ENCODE peak calls at places on chromosomes 7 and 10, in four cellular contexts. One of them, this sample, is unnamed. For H3K4me1, the result is how much of the 10 kb centered on the place peaks cover.

GRCh38 chr10:16848562-16849154 is 31.4 kb upstream of the RSU1 start:
- DNase-seq in IMR-90: no peak
- DNase-seq in lower lobe of right lung: no peak
- DNase-seq in body of pancreas: no peak
- DNase-seq in this sample: no peak

GRCh38 chr7:17405786-17406185 is 107.3 kb downstream of the AHR start:
- DNase-seq in lower lobe of right lung: no peak
- DNase-seq in body of pancreas: no peak
- DNase-seq in IMR-90: peak
- DNase-seq in this sample: no peak

GRCh38 chr10:58414270-58415041 is 29.2 kb downstream of the TFAM start:
- DNase-seq in lower lobe of right lung: no peak
- DNase-seq in body of pancreas: peak
- DNase-seq in IMR-90: peak
- DNase-seq in this sample: no peak

GRCh38 chr10:69898524-69898923 is 96.8 kb downstream of the COL13A1 start:
- DNase-seq in lower lobe of right lung: no peak
- DNase-seq in body of pancreas: no peak
- DNase-seq in IMR-90: no peak
- DNase-seq in this sample: peak

GRCh38 chr7:143892527-143893300 is 9.3 kb downstream of the TCAF1 start:
- DNase-seq in body of pancreas: no peak
- DNase-seq in lower lobe of right lung: no peak
- DNase-seq in IMR-90: peak
- DNase-seq in this sample: no peak

GRCh38 chr10:33139191-33139646 is 181.2 kb upstream of the ITGB1 start:
- DNase-seq in lower lobe of right lung: no peak
- DNase-seq in body of pancreas: no peak
- DNase-seq in IMR-90: no peak
- DNase-seq in this sample: peak

GRCh38 chr7:3918576-3918975 is 617.5 kb downstream of the SDK1 start:
- DNase-seq in lower lobe of right lung: no peak
- DNase-seq in IMR-90: no peak
- DNase-seq in body of pancreas: no peak
- DNase-seq in this sample: no peak

GRCh38 chr10:78415111-78415510 is 381.4 kb downstream of the RPS24 start:
- DNase-seq in body of pancreas: no peak
- DNase-seq in IMR-90: no peak
- DNase-seq in lower lobe of right lung: no peak
- DNase-seq in this sample: no peak

GRCh38 chr7:138233189-138233588 is 156.9 kb downstream of the AKR1D1 start:
- DNase-seq in body of pancreas: no peak
- DNase-seq in lower lobe of right lung: no peak
- DNase-seq in IMR-90: no peak
- DNase-seq in this sample: no peak

GRCh38 chr7:98555403-98555802 is 61.7 kb upstream of the NPTX2 start:
- DNase-seq in body of pancreas: no peak
- DNase-seq in IMR-90: no peak
- DNase-seq in lower lobe of right lung: no peak
- DNase-seq in this sample: peak

GRCh38 chr10:119575506-119575905 is 21.3 kb downstream of the TIAL1 start:
- DNase-seq in body of pancreas: no peak
- DNase-seq in IMR-90: peak
- DNase-seq in lower lobe of right lung: no peak
- DNase-seq in this sample: no peak

GRCh38 chr7:90474284-90475210 is 5.1 kb downstream of the PTTG1IP2 start:
- DNase-seq in IMR-90: peak
- DNase-seq in lower lobe of right lung: no peak
- DNase-seq in body of pancreas: no peak
- DNase-seq in this sample: no peak

GRCh38 chr10:103641326-103641725 is 147.8 kb downstream of the NEURL1 start:
- DNase-seq in IMR-90: no peak
- DNase-seq in lower lobe of right lung: no peak
- DNase-seq in body of pancreas: no peak
- DNase-seq in this sample: no peak

GRCh38 chr7:23226841-23227450 is 19.6 kb upstream of the GPNMB start:
- DNase-seq in IMR-90: no peak
- DNase-seq in lower lobe of right lung: no peak
- DNase-seq in body of pancreas: no peak
- DNase-seq in this sample: no peak

GRCh38 chr10:96395931-96396877 is 37.4 kb upstream of the OPALIN start:
- DNase-seq in body of pancreas: peak
- DNase-seq in lower lobe of right lung: peak
- DNase-seq in IMR-90: peak
- DNase-seq in this sample: peak

GRCh38 chr7:142303650-142304049 is 45.8 kb upstream of the PRSS58 start:
- DNase-seq in lower lobe of right lung: no peak
- DNase-seq in IMR-90: no peak
- DNase-seq in body of pancreas: peak
- DNase-seq in this sample: no peak

GRCh38 chr10:75939541-75939940 is 508.1 kb downstream of the LRMDA start:
- DNase-seq in body of pancreas: no peak
- DNase-seq in lower lobe of right lung: no peak
- DNase-seq in IMR-90: no peak
- DNase-seq in this sample: no peak

GRCh38 chr10:2387672-2388071 is 650.3 kb upstream of the ADARB2 start:
- DNase-seq in lower lobe of right lung: no peak
- DNase-seq in IMR-90: no peak
- DNase-seq in body of pancreas: no peak
- DNase-seq in this sample: no peak

GRCh38 chr7:98230746-98231471 is 19.7 kb downstream of the BHLHA15 start:
- DNase-seq in lower lobe of right lung: no peak
- DNase-seq in IMR-90: no peak
- DNase-seq in body of pancreas: no peak
- DNase-seq in this sample: no peak

GRCh38 chr10:131636841-131637724 is 263.7 kb upstream of the PPP2R2D start:
- DNase-seq in body of pancreas: no peak
- DNase-seq in lower lobe of right lung: no peak
- DNase-seq in IMR-90: no peak
- DNase-seq in this sample: no peak

GRCh38 chr10:43610636-43611035 is 4.4 kb downstream of the ZNF485 start:
- DNase-seq in lower lobe of right lung: no peak
- DNase-seq in IMR-90: peak
- DNase-seq in body of pancreas: no peak
- DNase-seq in this sample: no peak

GRCh38 chr7:100949227-100949930 is at the start of gene MUC3A:
- DNase-seq in body of pancreas: no peak
- DNase-seq in IMR-90: no peak
- DNase-seq in lower lobe of right lung: no peak
- DNase-seq in this sample: peak

GRCh38 chr10:133528296-133528844 is 1.2 kb downstream of the CYP2E1 start:
- DNase-seq in body of pancreas: no peak
- DNase-seq in lower lobe of right lung: no peak
- DNase-seq in IMR-90: peak
- DNase-seq in this sample: no peak

GRCh38 chr7:50342616-50343114 is 38.1 kb downstream of the IKZF1 start:
- DNase-seq in body of pancreas: peak
- DNase-seq in IMR-90: no peak
- DNase-seq in lower lobe of right lung: peak
- DNase-seq in this sample: peak

GRCh38 chr10:100827819-100828743 is 82.7 kb downstream of the PAX2 start:
- DNase-seq in body of pancreas: peak
- DNase-seq in lower lobe of right lung: no peak
- DNase-seq in IMR-90: no peak
- DNase-seq in this sample: peak

GRCh38 chr10:26555719-26556368 is 117.7 kb downstream of the APBB1IP start:
- DNase-seq in body of pancreas: peak
- DNase-seq in lower lobe of right lung: peak
- DNase-seq in IMR-90: no peak
- DNase-seq in this sample: no peak

GRCh38 chr7:155382802-155383171 is 75.1 kb upstream of the EN2 start:
- DNase-seq in body of pancreas: no peak
- DNase-seq in lower lobe of right lung: no peak
- DNase-seq in IMR-90: no peak
- DNase-seq in this sample: no peak

GRCh38 chr7:94237417-94237816 is 157.3 kb upstream of the COL1A2 start:
- DNase-seq in lower lobe of right lung: no peak
- DNase-seq in IMR-90: no peak
- DNase-seq in body of pancreas: no peak
- DNase-seq in this sample: no peak

GRCh38 chr7:88204525-88205103 is 15.2 kb downstream of the SRI start:
- DNase-seq in lower lobe of right lung: no peak
- DNase-seq in IMR-90: no peak
- DNase-seq in body of pancreas: no peak
- DNase-seq in this sample: no peak

GRCh38 chr10:78298835-78299234 is 265.2 kb downstream of the RPS24 start:
- DNase-seq in body of pancreas: no peak
- DNase-seq in IMR-90: no peak
- DNase-seq in lower lobe of right lung: no peak
- DNase-seq in this sample: no peak

GRCh38 chr7:44884553-44885393 is 557 bp downstream of the PURB start:
- DNase-seq in lower lobe of right lung: peak
- DNase-seq in IMR-90: peak
- DNase-seq in body of pancreas: peak
- DNase-seq in this sample: peak

GRCh38 chr10:35433851-35434426 is 97.6 kb downstream of the CCNY start:
- DNase-seq in lower lobe of right lung: no peak
- DNase-seq in body of pancreas: no peak
- DNase-seq in IMR-90: peak
- DNase-seq in this sample: no peak

GRCh38 chr7:42931447-42931833 is 534 bp downstream of the PSMA2 start:
- DNase-seq in IMR-90: peak
- DNase-seq in lower lobe of right lung: no peak
- DNase-seq in body of pancreas: no peak
- DNase-seq in this sample: no peak

GRCh38 chr7:30264052-30264451 is 20.3 kb upstream of the ZNRF2 start:
- DNase-seq in body of pancreas: no peak
- DNase-seq in lower lobe of right lung: no peak
- DNase-seq in IMR-90: no peak
- DNase-seq in this sample: no peak

GRCh38 chr7:30272126-30272525 is 12.3 kb upstream of the ZNRF2 start:
- DNase-seq in lower lobe of right lung: no peak
- DNase-seq in IMR-90: no peak
- DNase-seq in body of pancreas: no peak
- DNase-seq in this sample: no peak

GRCh38 chr7:30266686-30267085 is 17.7 kb upstream of the ZNRF2 start:
- DNase-seq in lower lobe of right lung: no peak
- DNase-seq in IMR-90: no peak
- DNase-seq in body of pancreas: no peak
- DNase-seq in this sample: no peak

GRCh38 chr7:30269398-30269964 is 14.9 kb upstream of the ZNRF2 start:
- DNase-seq in body of pancreas: no peak
- DNase-seq in lower lobe of right lung: no peak
- DNase-seq in IMR-90: no peak
- DNase-seq in this sample: no peak

DNA sequence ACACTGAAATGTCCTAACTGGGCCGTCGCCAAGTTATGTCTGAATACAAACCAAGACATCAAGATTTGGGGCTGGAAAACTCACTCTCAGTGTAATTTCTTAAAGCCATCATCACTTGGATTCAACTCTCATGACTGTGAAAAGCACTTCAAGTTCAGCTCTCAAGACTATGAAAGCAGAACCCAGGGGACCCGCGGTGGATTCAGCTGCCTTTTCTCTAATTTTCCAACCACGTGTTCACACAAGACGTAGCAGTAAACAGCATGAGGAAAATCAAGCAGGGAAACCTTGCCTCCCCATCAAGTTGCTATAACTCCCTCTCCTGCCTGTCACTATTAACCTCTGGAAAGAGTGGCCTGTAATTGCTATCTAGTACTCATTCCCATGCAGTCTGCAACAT is 15.7 kb upstream of the ZNRF2 start:
- DNase-seq in body of pancreas: no peak
- DNase-seq in IMR-90: no peak
- DNase-seq in lower lobe of right lung: no peak
- DNase-seq in this sample: no peak
- H3K4me1 ChIP-seq in body of pancreas: under half
- H3K4me1 ChIP-seq in IMR-90: under half
- H3K4me1 ChIP-seq in lower lobe of right lung: under half
- H3K4me1 ChIP-seq in this sample: under half

GRCh38 chr10:63236113-63236935 is 103.2 kb downstream of the NRBF2 start:
- DNase-seq in IMR-90: peak
- DNase-seq in lower lobe of right lung: no peak
- DNase-seq in body of pancreas: peak
- DNase-seq in this sample: no peak

GRCh38 chr10:63240807-63241206 is 107.7 kb downstream of the NRBF2 start:
- DNase-seq in IMR-90: no peak
- DNase-seq in body of pancreas: no peak
- DNase-seq in lower lobe of right lung: no peak
- DNase-seq in this sample: no peak

GRCh38 chr10:63241898-63242297 is 108.8 kb downstream of the NRBF2 start:
- DNase-seq in body of pancreas: no peak
- DNase-seq in IMR-90: no peak
- DNase-seq in lower lobe of right lung: no peak
- DNase-seq in this sample: no peak

GRCh38 chr10:63237396-63237795 is 104.3 kb downstream of the NRBF2 start:
- DNase-seq in IMR-90: no peak
- DNase-seq in lower lobe of right lung: no peak
- DNase-seq in body of pancreas: no peak
- DNase-seq in this sample: no peak
- H3K4me1 ChIP-seq in IMR-90: under half
- H3K4me1 ChIP-seq in lower lobe of right lung: under half
- H3K4me1 ChIP-seq in body of pancreas: under half
- H3K4me1 ChIP-seq in this sample: under half

DNA sequence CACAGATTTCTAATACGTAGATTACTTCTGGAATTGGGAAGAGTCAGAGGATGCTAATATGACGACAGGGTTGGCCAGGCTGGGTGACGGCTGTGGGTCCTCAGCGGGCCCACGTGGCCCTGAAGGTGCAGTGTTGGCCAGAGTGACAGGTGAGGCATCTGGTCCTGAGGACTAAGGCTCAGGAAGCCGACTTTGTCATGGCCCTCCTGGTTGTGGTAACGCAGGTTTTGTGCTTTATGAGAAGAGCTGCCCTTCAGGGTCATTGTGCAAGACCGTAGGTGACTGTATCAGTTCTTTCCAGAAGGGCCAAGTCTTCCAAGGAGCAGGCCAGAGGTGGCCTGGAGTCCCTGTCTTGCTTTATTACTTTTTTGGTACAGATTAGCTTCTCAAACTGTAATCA is 2.5 kb downstream of the EIF3B start:
- DNase-seq in IMR-90: no peak
- DNase-seq in body of pancreas: no peak
- DNase-seq in lower lobe of right lung: no peak
- DNase-seq in this sample: no peak
- H3K4me1 ChIP-seq in IMR-90: under half
- H3K4me1 ChIP-seq in body of pancreas: half or more
- H3K4me1 ChIP-seq in lower lobe of right lung: half or more
- H3K4me1 ChIP-seq in this sample: under half

GRCh38 chr10:1086787-1087186 is 30.6 kb downstream of the WDR37 start:
- DNase-seq in body of pancreas: no peak
- DNase-seq in lower lobe of right lung: no peak
- DNase-seq in IMR-90: no peak
- DNase-seq in this sample: no peak
- H3K4me1 ChIP-seq in body of pancreas: under half
- H3K4me1 ChIP-seq in lower lobe of right lung: under half
- H3K4me1 ChIP-seq in IMR-90: under half
- H3K4me1 ChIP-seq in this sample: under half

This sample was measured in Peyer's patch.